ENCODE peak calls at places on chromosome 1, in seven cellular contexts. Q is LoVo; E is dermis blood vessel endothelial cell; N is memory B cell; W is HT1080; F is kidney; Z is stimulated activated naive B cell treated with anti-CD40 and anti-IgM and Interleukin-4, amounts not matched to agents 10 μg/mL and 1 μg/mL and 100 μg/mL, for 72 hours. P is an unnamed sample.

GRCh38 chr1:92538413-92539061 is 51.8 kb upstream of the GFI1 start:
- DNase-seq in Q (no peak), E (peak), N (no peak), W (no peak), F (no peak), Z (peak), P (no peak)

GRCh38 chr1:19327301-19327700 is 15.2 kb downstream of the SLC66A1 start:
- DNase-seq in Q (no peak), E (no peak), N (no peak), W (no peak), F (no peak), Z (no peak), P (peak)

GRCh38 chr1:200739499-200740290 is 1.0 kb downstream of the CAMSAP2 start:
- DNase-seq in Q (peak), E (peak), N (no peak), W (peak), F (no peak), Z (no peak), P (peak)

GRCh38 chr1:67987046-67987799 is 63.2 kb downstream of the DIRAS3 start:
- DNase-seq in Q (no peak), E (no peak), N (no peak), W (peak), F (no peak), Z (no peak), P (no peak)

GRCh38 chr1:207890136-207890738 is 20.7 kb downstream of the CD34 start:
- DNase-seq in Q (no peak), E (peak), N (no peak), W (peak), F (peak), Z (no peak), P (peak)

GRCh38 chr1:11804666-11805453 is 904 bp downstream of the MTHFR start:
- DNase-seq in Q (peak), E (peak), N (no peak), W (no peak), F (peak), Z (no peak), P (peak)

GRCh38 chr1:202274611-202275010 is 67.1 kb downstream of the UBE2T start:
- DNase-seq in Q (no peak), E (peak), N (no peak), W (peak), F (no peak), Z (peak), P (peak)

GRCh38 chr1:199098468-199098867 is 459.6 kb downstream of the PTPRC start:
- DNase-seq in Q (no peak), E (no peak), N (no peak), W (no peak), F (no peak), Z (no peak), P (no peak)

GRCh38 chr1:22971161-22972062 is 1.3 kb downstream of the LACTBL1 start:
- DNase-seq in Q (no peak), E (no peak), N (no peak), W (no peak), F (no peak), Z (no peak), P (no peak)

P was measured in left ventricle myocardium superior.